ENCODE peak calls at places on chromosome 14, in seven cellular contexts. Y is NCI-H345; W is kidney glomerular epithelial cell; M is PC-3; E is omental fat pad; J is natural killer cell treated with Interleukin-12 subunit alpha and Interleukin-12 subunit beta and Interleukin-15 and Interleukin-18, amount 100 ng/mL, for 72 hours; N is T-helper 2 cell. I is an unnamed sample.

GRCh38 chr14:69643430-69644200 is 32.2 kb downstream of the SUSD6 start:
- DNase-seq in Y (peak; percentile 95), W (peak; percentile 93), M (peak; percentile 99), E (peak; percentile 64), J (no peak), N (peak; percentile 62), I (peak; percentile 76)

GRCh38 chr14:69716483-69717187 is 50.3 kb upstream of the SRSF5 start:
- DNase-seq in Y (no peak), W (peak; percentile 93), M (peak; percentile 53), E (no peak), J (peak; percentile 93), N (no peak), I (no peak)

GRCh38 chr14:32137313-32137712 is 60.2 kb downstream of the ARHGAP5 start:
- DNase-seq in Y (no peak), W (no peak), M (no peak), E (no peak), J (no peak), N (no peak), I (no peak)

GRCh38 chr14:77140343-77140936 is 1.2 kb downstream of the ZDHHC22 start:
- DNase-seq in Y (peak; percentile 33), W (no peak), M (no peak), E (no peak), J (no peak), N (no peak), I (no peak)

GRCh38 chr14:44701563-44702263 is 194.6 kb upstream of the FSCB start:
- DNase-seq in Y (no peak), W (peak; percentile 43), M (peak; percentile 72), E (no peak), J (no peak), N (no peak), I (no peak)

GRCh38 chr14:68636597-68636996 is 156.3 kb downstream of the ZFP36L1 start:
- DNase-seq in Y (no peak), W (no peak), M (no peak), E (no peak), J (no peak), N (no peak), I (no peak)

GRCh38 chr14:55138091-55138490 is 9.0 kb downstream of the LGALS3 start:
- DNase-seq in Y (no peak), W (no peak), M (peak; percentile 34), E (no peak), J (no peak), N (no peak), I (no peak)

GRCh38 chr14:69640931-69641330 is 29.5 kb downstream of the SUSD6 start:
- DNase-seq in Y (no peak), W (no peak), M (no peak), E (no peak), J (no peak), N (no peak), I (no peak)

GRCh38 chr14:85527006-85527405 is 2.9 kb upstream of the FLRT2 start:
- DNase-seq in Y (no peak), W (peak; percentile 50), M (peak; percentile 15), E (no peak), J (no peak), N (no peak), I (no peak)

GRCh38 chr14:33704486-33704885 is 246.4 kb downstream of the EGLN3 start:
- DNase-seq in Y (peak; percentile 4), W (no peak), M (no peak), E (no peak), J (no peak), N (no peak), I (no peak)

GRCh38 chr14:72275242-72275641 is 343.0 kb downstream of the RGS6 start:
- DNase-seq in Y (peak; percentile 34), W (no peak), M (no peak), E (no peak), J (no peak), N (no peak), I (no peak)

GRCh38 chr14:87171161-87171560 is 821.8 kb downstream of the GALC start:
- DNase-seq in Y (no peak), W (no peak), M (no peak), E (no peak), J (no peak), N (no peak), I (no peak)

GRCh38 chr14:99699071-99699760 is 15.1 kb downstream of the CYP46A1 start:
- DNase-seq in Y (no peak), W (no peak), M (no peak), E (no peak), J (no peak), N (no peak), I (peak; percentile 58)

GRCh38 chr14:105526781-105527380 is 498 bp downstream of the TMEM121 start:
- DNase-seq in Y (no peak), W (no peak), M (no peak), E (no peak), J (no peak), N (no peak), I (peak; percentile 85)

GRCh38 chr14:80393766-80394165 is 182.5 kb upstream of the DIO2 start:
- DNase-seq in Y (no peak), W (no peak), M (no peak), E (no peak), J (no peak), N (no peak), I (no peak)

GRCh38 chr14:76910371-76910890 is 84.2 kb downstream of the LRRC74A start:
- DNase-seq in Y (no peak), W (no peak), M (no peak), E (no peak), J (no peak), N (no peak), I (no peak)

GRCh38 chr14:58899317-58899713 is 261.6 kb downstream of the DACT1 start:
- DNase-seq in Y (no peak), W (peak; percentile 44), M (peak; percentile 74), E (no peak), J (no peak), N (no peak), I (no peak)

GRCh38 chr14:89451229-89451628 is 34.2 kb upstream of the FOXN3 start:
- DNase-seq in Y (no peak), W (no peak), M (no peak), E (no peak), J (no peak), N (no peak), I (no peak)

GRCh38 chr14:73786942-73787759 is 64.5 kb upstream of the PTGR2 start:
- DNase-seq in Y (no peak), W (no peak), M (peak; percentile 56), E (no peak), J (peak; percentile 76), N (peak; percentile 30), I (peak; percentile 92)

GRCh38 chr14:78921856-78922255 is 751.7 kb downstream of the NRXN3 start:
- DNase-seq in Y (no peak), W (peak; percentile 26), M (peak; percentile 28), E (no peak), J (no peak), N (no peak), I (no peak)

GRCh38 chr14:65847065-65847847 is 434.7 kb downstream of the FUT8 start:
- DNase-seq in Y (no peak), W (no peak), M (no peak), E (no peak), J (no peak), N (peak; percentile 30), I (no peak)

GRCh38 chr14:90301580-90302181 is 30.1 kb downstream of the NRDE2 start:
- DNase-seq in Y (peak; percentile 31), W (peak; percentile 24), M (peak; percentile 60), E (no peak), J (no peak), N (no peak), I (no peak)

GRCh38 chr14:30242742-30243141 is 315.1 kb upstream of the PRKD1 start:
- DNase-seq in Y (no peak), W (no peak), M (peak; percentile 22), E (no peak), J (no peak), N (no peak), I (no peak)

GRCh38 chr14:77158175-77158908 is 16.8 kb upstream of the ZDHHC22 start:
- DNase-seq in Y (peak; percentile 88), W (peak; percentile 33), M (peak; percentile 76), E (no peak), J (no peak), N (no peak), I (no peak)

GRCh38 chr14:85444685-85445084 is 85.3 kb upstream of the FLRT2 start:
- DNase-seq in Y (peak; percentile 75), W (peak; percentile 63), M (peak; percentile 40), E (no peak), J (no peak), N (no peak), I (no peak)

GRCh38 chr14:39563361-39563760 is 131.1 kb upstream of the FBXO33 start:
- DNase-seq in Y (no peak), W (no peak), M (no peak), E (no peak), J (no peak), N (no peak), I (no peak)

GRCh38 chr14:99809376-99809775 is 16.2 kb downstream of the EML1 start:
- DNase-seq in Y (no peak), W (no peak), M (no peak), E (peak; percentile 39), J (no peak), N (no peak), I (peak; percentile 88)

GRCh38 chr14:24337144-24337823 is 2.4 kb upstream of the ADCY4 start:
- DNase-seq in Y (no peak), W (no peak), M (no peak), E (no peak), J (no peak), N (no peak), I (no peak)

GRCh38 chr14:76929927-76930326 is 98.6 kb downstream of the IRF2BPL start:
- DNase-seq in Y (peak; percentile 46), W (no peak), M (no peak), E (no peak), J (no peak), N (peak; percentile 25), I (no peak)

GRCh38 chr14:22432348-22432976 is 156.6 kb downstream of the DAD1 start:
- DNase-seq in Y (no peak), W (peak; percentile 98), M (peak; percentile 97), E (no peak), J (no peak), N (no peak), I (no peak)

GRCh38 chr14:63229330-63230059 is 25.3 kb downstream of the RHOJ start:
- DNase-seq in Y (no peak), W (no peak), M (no peak), E (no peak), J (no peak), N (no peak), I (no peak)

GRCh38 chr14:100012478-100012925 is 52.7 kb upstream of the EVL start:
- DNase-seq in Y (no peak), W (no peak), M (no peak), E (no peak), J (no peak), N (no peak), I (no peak)

GRCh38 chr14:63727231-63727735 is 582 bp downstream of the SGPP1 start:
- DNase-seq in Y (peak; percentile 48), W (peak; percentile 27), M (peak; percentile 15), E (peak; percentile 34), J (no peak), N (peak; percentile 2), I (no peak)

GRCh38 chr14:37081220-37081619 is 91.2 kb downstream of the SLC25A21 start:
- DNase-seq in Y (no peak), W (peak; percentile 41), M (peak; percentile 93), E (no peak), J (no peak), N (no peak), I (no peak)

GRCh38 chr14:91898256-91898843 is 31.0 kb upstream of the TC2N start:
- DNase-seq in Y (no peak), W (no peak), M (no peak), E (no peak), J (no peak), N (no peak), I (no peak)

I was measured in lower leg skin.